ENCODE peak calls at places on chromosomes 12 and 14, in eight cellular contexts. R, Q, G, U, F, X, I and V are unnamed samples.

GRCh38 chr14:61575751-61576150 is 119.6 kb upstream of the HIF1A start:
- DNase-seq in R (no peak), Q (no peak), G (no peak), U (peak; percentile 74), F (no peak), X (no peak), I (no peak), V (peak; percentile 37)

GRCh38 chr12:53224268-53224896 is 7.6 kb downstream of the RARG start:
- DNase-seq in R (no peak), Q (no peak), G (peak; percentile 55), U (no peak), F (no peak), X (no peak), I (peak; percentile 68), V (peak; percentile 23)

GRCh38 chr12:49674318-49674985 is 32.8 kb downstream of the FMNL3 start:
- DNase-seq in R (peak; percentile 12), Q (no peak), G (no peak), U (peak; percentile 18), F (no peak), X (no peak), I (no peak), V (no peak)

GRCh38 chr12:121579190-121579791 is 1.5 kb downstream of the KDM2B start:
- DNase-seq in R (no peak), Q (no peak), G (peak; percentile 60), U (peak; percentile 32), F (peak; percentile 49), X (no peak), I (no peak), V (peak; percentile 67)

GRCh38 chr12:26870491-26871419 is 37.8 kb upstream of the ITPR2 start:
- DNase-seq in R (peak; percentile 45), Q (no peak), G (peak; percentile 47), U (peak; percentile 72), F (no peak), X (peak; percentile 61), I (no peak), V (peak; percentile 8)

GRCh38 chr12:4271433-4272013 is 2.0 kb upstream of the CCND2 start:
- DNase-seq in R (no peak), Q (no peak), G (no peak), U (no peak), F (peak; percentile 56), X (no peak), I (no peak), V (no peak)

GRCh38 chr14:96126783-96127271 is 77.8 kb upstream of the BDKRB2 start:
- DNase-seq in R (no peak), Q (no peak), G (peak; percentile 12), U (no peak), F (no peak), X (no peak), I (no peak), V (no peak)

GRCh38 chr12:11171145-11171952 is at the start of gene SMIM10L1:
- DNase-seq in R (peak; percentile 92), Q (peak; percentile 87), G (peak; percentile 92), U (peak; percentile 95), F (peak; percentile 91), X (peak; percentile 94), I (peak; percentile 73), V (peak; percentile 93)

GRCh38 chr14:92906823-92907222 is 16.1 kb upstream of the CHGA start:
- DNase-seq in R (no peak), Q (no peak), G (no peak), U (no peak), F (no peak), X (peak; percentile 54), I (peak; percentile 60), V (no peak)

GRCh38 chr14:39291739-39292138 is 58.0 kb downstream of the MIA2 start:
- DNase-seq in R (no peak), Q (no peak), G (no peak), U (no peak), F (no peak), X (no peak), I (no peak), V (no peak)

GRCh38 chr12:57166971-57167371 is 19.6 kb upstream of the LRP1-AS start:
- DNase-seq in R (peak; percentile 85), Q (no peak), G (no peak), U (peak; percentile 63), F (no peak), X (no peak), I (no peak), V (no peak)

GRCh38 chr12:66449531-66449930 is 147.2 kb downstream of the HELB start:
- DNase-seq in R (no peak), Q (no peak), G (no peak), U (no peak), F (no peak), X (no peak), I (no peak), V (no peak)

GRCh38 chr14:71130491-71131179 is 223.4 kb downstream of the PCNX1 start:
- DNase-seq in R (peak; percentile 87), Q (no peak), G (no peak), U (peak; percentile 92), F (no peak), X (no peak), I (no peak), V (peak; percentile 16)

GRCh38 chr14:76376878-76377523 is 1.1 kb downstream of the ESRRB start:
- DNase-seq in R (no peak), Q (no peak), G (no peak), U (no peak), F (no peak), X (no peak), I (no peak), V (no peak)

GRCh38 chr14:65392296-65392695 is 20.2 kb upstream of the FUT8 start:
- DNase-seq in R (no peak), Q (no peak), G (no peak), U (no peak), F (no peak), X (no peak), I (no peak), V (no peak)

GRCh38 chr12:14199455-14200199 is 165.9 kb upstream of the ATF7IP start:
- DNase-seq in R (no peak), Q (no peak), G (no peak), U (no peak), F (no peak), X (no peak), I (no peak), V (no peak)

GRCh38 chr12:32788405-32788804 is 32.7 kb upstream of the YARS2 start:
- DNase-seq in R (no peak), Q (no peak), G (no peak), U (no peak), F (no peak), X (no peak), I (no peak), V (no peak)

GRCh38 chr12:113002155-113002554 is 23.8 kb downstream of the OAS2 start:
- DNase-seq in R (no peak), Q (no peak), G (no peak), U (no peak), F (no peak), X (no peak), I (peak; percentile 32), V (no peak)

GRCh38 chr12:76470028-76470939 is 89.3 kb downstream of the OSBPL8 start:
- DNase-seq in R (peak; percentile 85), Q (peak; percentile 75), G (no peak), U (peak; percentile 88), F (no peak), X (no peak), I (no peak), V (peak; percentile 52)

GRCh38 chr12:47222960-47223847 is 143.4 kb upstream of the AMIGO2 start:
- DNase-seq in R (no peak), Q (no peak), G (no peak), U (peak; percentile 53), F (peak; percentile 26), X (no peak), I (no peak), V (no peak)

GRCh38 chr14:67270354-67270753 is 29.1 kb downstream of the PALS1 start:
- DNase-seq in R (no peak), Q (no peak), G (no peak), U (no peak), F (no peak), X (no peak), I (no peak), V (no peak)

GRCh38 chr14:22303589-22304195 is 285.3 kb downstream of the DAD1 start:
- DNase-seq in R (no peak), Q (no peak), G (no peak), U (no peak), F (no peak), X (no peak), I (no peak), V (peak; percentile 23)

GRCh38 chr14:23640524-23641141 is 4.5 kb downstream of the DHRS2 start:
- DNase-seq in R (peak; percentile 40), Q (peak; percentile 51), G (peak; percentile 47), U (peak; percentile 78), F (no peak), X (peak; percentile 68), I (no peak), V (peak; percentile 42)

GRCh38 chr14:99509871-99510555 is 28.8 kb downstream of the CCNK start:
- DNase-seq in R (no peak), Q (no peak), G (no peak), U (no peak), F (no peak), X (no peak), I (no peak), V (no peak)

GRCh38 chr14:43894534-43894933 is 612.5 kb downstream of the FSCB start:
- DNase-seq in R (no peak), Q (no peak), G (no peak), U (no peak), F (no peak), X (no peak), I (no peak), V (peak; percentile 65)

GRCh38 chr12:30988086-30988485 is 61.5 kb downstream of the TSPAN11 start:
- DNase-seq in R (no peak), Q (no peak), G (no peak), U (no peak), F (no peak), X (no peak), I (no peak), V (no peak)